ENCODE peak calls at places on chromosomes 3 and 15, in ten cellular contexts. I is cardiac muscle cell; V is hepatocyte; R is fibroblast of mammary gland; T is heart right ventricle; E is BE2C; M is astrocyte of the spinal cord; N is astrocyte of the cerebellum; C is GM20000; Z is CD4-positive, alpha-beta T cell. W is an unnamed sample.

GRCh38 chr3:127254730-127255129 is 33.1 kb downstream of the PRR20G start:
- DNase-seq in I (no peak), V (no peak), R (no peak), T (no peak), E (peak), M (no peak), N (no peak), C (no peak), Z (no peak), W (no peak)

GRCh38 chr3:39234705-39235104 is 42.3 kb upstream of the XIRP1 start:
- DNase-seq in I (no peak), V (no peak), R (no peak), T (no peak), E (no peak), M (no peak), N (no peak), C (no peak), Z (no peak), W (no peak)

GRCh38 chr3:49899815-49900214 is 3.9 kb downstream of the MST1R start:
- DNase-seq in I (peak), V (no peak), R (peak), T (no peak), E (peak), M (no peak), N (no peak), C (no peak), Z (no peak), W (no peak)

GRCh38 chr15:89947338-89947829 is 34.6 kb upstream of the ARPIN start:
- DNase-seq in I (no peak), V (no peak), R (no peak), T (no peak), E (no peak), M (no peak), N (no peak), C (no peak), Z (no peak), W (no peak)

GRCh38 chr15:33045066-33045810 is 149.3 kb downstream of the FMN1 start:
- DNase-seq in I (no peak), V (no peak), R (peak), T (no peak), E (no peak), M (no peak), N (peak), C (no peak), Z (no peak), W (no peak)

GRCh38 chr3:156175570-156175969 is 55.2 kb downstream of the KCNAB1 start:
- DNase-seq in I (no peak), V (no peak), R (peak), T (no peak), E (no peak), M (peak), N (no peak), C (no peak), Z (no peak), W (no peak)

GRCh38 chr3:35404571-35404970 is 234.8 kb upstream of the ARPP21 start:
- DNase-seq in I (no peak), V (no peak), R (no peak), T (no peak), E (no peak), M (no peak), N (no peak), C (no peak), Z (no peak), W (no peak)

GRCh38 chr3:190972840-190973270 is 110.4 kb upstream of the GMNC start:
- DNase-seq in I (no peak), V (peak), R (peak), T (no peak), E (no peak), M (peak), N (no peak), C (no peak), Z (no peak), W (no peak)

GRCh38 chr15:25136119-25136518 is 181.3 kb downstream of the SNRPN start:
- DNase-seq in I (peak), V (no peak), R (peak), T (no peak), E (peak), M (no peak), N (no peak), C (no peak), Z (no peak), W (no peak)

GRCh38 chr3:126367316-126367805 is 10.2 kb upstream of the KLF15 start:
- DNase-seq in I (no peak), V (peak), R (no peak), T (no peak), E (peak), M (no peak), N (no peak), C (no peak), Z (no peak), W (no peak)

GRCh38 chr3:139982404-139982803 is 47.4 kb downstream of the CLSTN2 start:
- DNase-seq in I (peak), V (peak), R (peak), T (no peak), E (no peak), M (peak), N (peak), C (no peak), Z (no peak), W (no peak)

GRCh38 chr3:109241459-109241858 is 74.9 kb downstream of the DPPA2 start:
- DNase-seq in I (no peak), V (no peak), R (no peak), T (no peak), E (no peak), M (no peak), N (no peak), C (no peak), Z (no peak), W (no peak)

GRCh38 chr3:122101646-122102045 is 46.5 kb downstream of the CD86 start:
- DNase-seq in I (peak), V (peak), R (peak), T (no peak), E (peak), M (peak), N (peak), C (peak), Z (no peak), W (no peak)

GRCh38 chr15:99593070-99593469 is 27.3 kb downstream of the MEF2A start:
- DNase-seq in I (no peak), V (no peak), R (no peak), T (no peak), E (no peak), M (no peak), N (no peak), C (no peak), Z (no peak), W (no peak)

GRCh38 chr15:45253330-45253729 is 1.3 kb downstream of the SLC28A2 start:
- DNase-seq in I (no peak), V (no peak), R (no peak), T (no peak), E (no peak), M (no peak), N (no peak), C (no peak), Z (no peak), W (no peak)

GRCh38 chr3:27089641-27090040 is 279.5 kb downstream of the NEK10 start:
- DNase-seq in I (no peak), V (no peak), R (no peak), T (no peak), E (no peak), M (no peak), N (no peak), C (no peak), Z (no peak), W (no peak)

GRCh38 chr3:38438421-38438820 is 15.3 kb upstream of the ACVR2B start:
- DNase-seq in I (no peak), V (no peak), R (peak), T (no peak), E (no peak), M (peak), N (no peak), C (no peak), Z (no peak), W (no peak)

DNA sequence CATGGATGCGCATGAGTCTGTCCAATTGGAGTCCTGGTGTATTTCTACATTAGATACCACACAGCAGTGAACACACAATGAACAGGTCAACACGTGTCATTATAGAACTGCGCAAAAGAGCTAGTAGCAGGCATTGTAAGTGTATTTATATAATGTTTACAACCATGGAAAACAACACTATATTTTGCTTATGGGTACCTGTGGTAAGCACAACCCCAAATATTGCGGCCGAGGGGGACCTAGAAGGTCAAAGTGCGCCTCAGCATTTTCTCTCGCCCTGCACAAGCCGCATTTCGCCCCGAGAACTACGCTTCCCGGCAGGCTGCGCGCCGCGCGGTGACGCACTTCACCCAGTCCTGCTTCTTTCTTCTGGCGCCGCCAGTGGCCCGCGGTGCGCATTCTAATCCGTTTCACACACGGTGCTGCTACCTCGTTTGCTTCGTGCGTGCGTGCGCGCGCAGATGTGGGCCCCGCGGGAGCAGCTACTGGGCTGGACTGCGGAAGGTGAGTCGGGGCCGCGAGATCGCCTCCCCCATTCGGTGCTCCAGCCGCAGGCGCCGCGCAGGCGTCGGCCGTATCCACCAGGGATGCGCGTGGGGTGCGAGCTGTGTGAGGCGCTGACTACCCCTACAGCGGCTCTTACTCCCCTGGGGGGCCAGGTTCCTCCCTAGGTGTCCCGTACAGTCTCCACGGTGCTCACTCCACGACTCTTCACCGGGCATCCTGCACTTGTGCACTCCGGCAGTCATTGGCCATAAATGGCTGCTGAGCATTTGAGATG is at the start of gene ZNF589:
- DNase-seq in I (peak), V (peak), R (peak), T (peak), E (peak), M (peak), N (peak), C (peak), Z (peak), W (peak)
- TF ChIP-seq CTCF in I (peak), V (peak), R (peak), T (no peak), E (no peak), M (peak), N (peak), C (peak), Z (no peak), W (peak)

DNA sequence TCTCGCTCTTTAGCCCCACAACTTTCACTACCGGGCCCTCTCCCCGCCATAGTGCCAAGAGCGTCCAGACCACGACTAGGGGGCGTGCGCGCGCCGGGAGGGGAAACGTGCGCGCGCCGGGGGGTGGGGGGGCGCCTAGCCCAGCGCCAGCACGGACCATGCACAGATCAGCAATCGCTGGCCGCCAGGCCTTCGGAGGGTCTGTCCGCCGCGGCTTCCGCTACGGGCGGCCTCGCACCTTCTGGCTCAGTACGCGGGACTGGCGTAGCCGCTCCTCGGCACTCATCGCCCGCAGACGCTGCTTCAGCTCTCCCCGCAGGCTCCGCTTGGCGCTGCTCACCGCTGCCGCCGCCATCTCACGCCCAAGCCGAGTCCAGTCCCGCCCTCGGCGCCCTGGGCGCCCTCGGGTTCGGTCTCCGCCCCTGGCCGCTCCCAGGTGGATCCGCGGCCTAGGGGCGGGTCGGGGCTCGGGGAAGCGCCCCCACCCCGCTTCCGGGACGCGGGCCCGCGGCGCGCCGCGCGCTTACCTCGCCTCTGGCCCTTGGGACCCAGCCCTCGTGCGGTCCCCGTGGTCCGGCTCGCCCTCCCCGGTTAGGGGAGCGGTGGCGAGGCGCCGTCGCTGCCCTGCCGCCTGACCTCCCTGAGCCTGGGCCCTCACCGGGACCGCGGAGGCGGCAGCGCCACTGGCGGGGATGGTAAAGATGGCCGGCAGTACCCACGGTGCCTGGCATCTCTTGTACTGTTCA is at the start of gene MTHFS:
- DNase-seq in I (peak), V (peak), R (peak), T (peak), E (peak), M (peak), N (no peak), C (peak), Z (peak), W (peak)
- TF ChIP-seq CTCF in I (peak), V (peak), R (no peak), T (peak), E (peak), M (peak), N (peak), C (peak), Z (peak), W (peak)

GRCh38 chr15:77004189-77004588 is 9.3 kb downstream of the PSTPIP1 start:
- DNase-seq in I (no peak), V (no peak), R (no peak), T (peak), E (no peak), M (no peak), N (no peak), C (no peak), Z (no peak), W (no peak)
- TF ChIP-seq CTCF in I (no peak), V (no peak), R (no peak), T (no peak), E (no peak), M (no peak), N (no peak), C (no peak), Z (no peak), W (no peak)

DNA sequence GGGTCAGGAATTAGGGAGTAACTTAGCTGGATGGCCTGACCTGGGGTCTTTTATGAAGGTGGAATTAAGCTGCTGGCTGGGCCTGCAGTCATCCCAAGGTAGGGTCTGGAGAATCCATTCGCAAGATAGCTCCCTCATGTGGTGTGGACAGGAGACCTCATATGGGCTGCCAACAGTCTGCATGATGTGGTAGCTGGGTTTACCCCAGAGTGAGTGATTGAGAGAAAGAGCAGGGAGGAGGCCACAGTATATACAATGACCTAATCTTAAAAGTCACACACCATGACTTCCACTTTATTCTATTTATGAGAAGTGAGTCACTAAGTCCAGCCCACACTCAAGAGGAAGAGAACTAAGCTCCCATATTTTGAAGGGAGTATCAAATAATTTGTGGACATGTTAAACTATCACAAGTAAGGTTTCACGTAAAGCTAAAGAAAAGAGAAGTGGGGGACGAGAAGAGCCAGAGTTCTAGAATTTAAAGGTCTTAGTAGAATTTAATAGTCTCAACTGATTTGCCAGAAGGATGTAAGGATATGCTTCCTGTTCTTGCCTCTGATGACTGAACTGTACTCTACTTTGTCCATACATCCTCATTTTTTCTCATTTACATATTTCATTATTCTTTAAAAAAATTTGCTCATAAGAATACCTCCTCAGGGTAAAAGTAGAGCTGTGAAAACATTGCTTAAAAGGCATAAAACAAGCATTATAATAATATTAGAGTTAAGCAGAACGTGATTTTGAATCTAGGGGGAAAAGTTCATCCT is 184.4 kb downstream of the PEX5L start:
- DNase-seq in I (no peak), V (peak), R (peak), T (no peak), E (peak), M (peak), N (no peak), C (peak), Z (no peak), W (no peak)
- TF ChIP-seq CTCF in I (no peak), V (no peak), R (peak), T (no peak), E (peak), M (peak), N (no peak), C (no peak), Z (no peak), W (no peak)

GRCh38 chr3:43742935-43743334 is 52.2 kb downstream of the ABHD5 start:
- DNase-seq in I (no peak), V (no peak), R (peak), T (no peak), E (no peak), M (no peak), N (no peak), C (no peak), Z (no peak), W (no peak)
- TF ChIP-seq CTCF in I (peak), V (peak), R (peak), T (no peak), E (no peak), M (peak), N (peak), C (no peak), Z (no peak), W (peak)

GRCh38 chr15:52790941-52791751 is 1.0 kb upstream of the ONECUT1 start:
- DNase-seq in I (peak), V (peak), R (no peak), T (no peak), E (no peak), M (no peak), N (no peak), C (no peak), Z (no peak), W (no peak)
- TF ChIP-seq CTCF in I (peak), V (peak), R (no peak), T (no peak), E (no peak), M (peak), N (no peak), C (no peak), Z (no peak), W (peak)

DNA sequence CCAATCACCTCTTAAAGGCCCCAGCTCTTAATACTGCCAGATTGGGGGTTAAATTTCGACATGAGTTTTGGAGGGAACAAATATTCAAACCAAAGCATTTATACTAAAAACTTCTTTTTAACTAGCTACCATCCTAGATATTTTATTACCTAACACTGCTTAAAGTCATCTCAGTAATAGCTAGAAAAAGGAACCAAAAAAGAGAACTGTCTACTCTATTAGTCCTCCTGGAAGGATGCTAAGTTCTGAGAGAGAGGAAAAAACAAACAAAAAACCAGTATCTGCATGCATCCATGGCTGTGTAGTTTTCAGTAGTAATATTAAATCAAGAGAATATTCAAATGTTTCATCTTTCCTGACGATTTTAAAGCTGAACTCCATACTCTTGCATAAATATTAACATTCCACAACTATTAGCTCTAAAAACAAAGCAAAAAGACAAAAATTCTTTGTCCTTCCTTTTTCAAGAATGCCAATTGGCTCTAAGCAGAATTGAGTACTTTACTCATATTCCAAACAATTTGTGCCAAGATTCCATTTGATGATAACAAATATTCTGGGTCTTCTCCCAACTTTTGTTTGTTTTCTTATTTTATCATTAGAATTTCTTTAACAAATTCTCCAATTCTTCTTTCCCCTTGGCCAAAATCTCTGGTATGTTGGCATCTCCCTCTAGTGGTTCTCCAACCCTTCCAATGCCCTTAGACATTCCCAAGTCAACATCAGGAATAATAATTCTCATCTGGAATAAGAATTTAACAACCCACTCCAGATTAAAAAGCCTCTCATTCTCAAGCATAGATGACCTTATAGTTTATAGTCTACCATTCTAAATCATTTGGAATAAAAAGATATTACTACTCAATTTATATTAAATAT is 5.5 kb downstream of the CPOX start:
- DNase-seq in I (no peak), V (no peak), R (peak), T (no peak), E (no peak), M (no peak), N (no peak), C (no peak), Z (no peak), W (no peak)
- TF ChIP-seq CTCF in I (peak), V (peak), R (peak), T (no peak), E (peak), M (peak), N (peak), C (peak), Z (no peak), W (peak)

GRCh38 chr3:142154186-142154585 is 4.8 kb upstream of the TFDP2 start:
- DNase-seq in I (no peak), V (no peak), R (no peak), T (no peak), E (no peak), M (no peak), N (no peak), C (no peak), Z (no peak), W (no peak)

GRCh38 chr3:142150271-142150670 is 927 bp upstream of the TFDP2 start:
- DNase-seq in I (no peak), V (no peak), R (no peak), T (no peak), E (no peak), M (no peak), N (no peak), C (no peak), Z (no peak), W (no peak)

GRCh38 chr3:142151828-142152227 is 2.5 kb upstream of the TFDP2 start:
- DNase-seq in I (no peak), V (no peak), R (no peak), T (no peak), E (no peak), M (no peak), N (no peak), C (no peak), Z (no peak), W (no peak)

GRCh38 chr3:142151240-142151639 is 1.9 kb upstream of the TFDP2 start:
- DNase-seq in I (no peak), V (no peak), R (no peak), T (no peak), E (no peak), M (no peak), N (no peak), C (no peak), Z (no peak), W (no peak)

DNA sequence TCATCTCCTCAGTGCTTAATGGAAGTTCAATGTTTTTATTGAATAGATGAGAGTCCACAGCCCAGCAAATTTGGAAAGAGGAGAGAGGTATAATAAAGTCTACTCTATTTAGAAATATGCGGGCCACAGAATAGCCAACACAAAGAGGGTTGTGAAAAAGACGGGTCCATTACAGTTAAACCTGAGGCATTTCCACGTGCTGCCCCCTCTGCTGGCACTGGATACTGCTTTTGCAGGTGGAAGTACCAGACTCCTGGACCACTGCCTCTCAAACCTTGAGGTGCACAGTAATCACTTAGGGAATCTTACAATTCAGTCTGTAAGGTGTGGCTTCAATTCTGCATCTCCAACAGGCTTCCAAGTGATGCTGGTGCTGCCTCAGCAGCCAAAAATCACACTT is 3.0 kb upstream of the TFDP2 start:
- DNase-seq in I (peak), V (peak), R (no peak), T (no peak), E (peak), M (no peak), N (no peak), C (no peak), Z (no peak), W (no peak)
- TF ChIP-seq CTCF in I (no peak), V (peak), R (peak), T (no peak), E (peak), M (peak), N (peak), C (no peak), Z (peak), W (peak)

W was measured in type B pancreatic cell.